ENCODE peak calls at places on chromosome 2, in eight cellular contexts. One of them, this sample, is unnamed.

GRCh38 chr2:9244985-9245544 is 38.5 kb downstream of the ASAP2 start:
- DNase-seq in smooth muscle cell of the brain vasculature: no peak
- DNase-seq in COR-L47: no peak
- DNase-seq in astrocyte of the spinal cord: no peak
- DNase-seq in cardiac fibroblast: no peak
- DNase-seq in EH: no peak
- DNase-seq in NCI-H1092 treated with DMSO at 0.1 percent for 48 hours: no peak
- DNase-seq in T-helper 17 cell: no peak
- DNase-seq in this sample: no peak

GRCh38 chr2:3200420-3200939 is 177.1 kb downstream of the EIPR1 start:
- DNase-seq in smooth muscle cell of the brain vasculature: no peak
- DNase-seq in COR-L47: no peak
- DNase-seq in astrocyte of the spinal cord: peak; percentile 51
- DNase-seq in cardiac fibroblast: no peak
- DNase-seq in EH: peak; percentile 66
- DNase-seq in NCI-H1092 treated with DMSO at 0.1 percent for 48 hours: no peak
- DNase-seq in T-helper 17 cell: no peak
- DNase-seq in this sample: no peak

GRCh38 chr2:124476291-124476690 is 451.2 kb downstream of the CNTNAP5 start:
- DNase-seq in smooth muscle cell of the brain vasculature: no peak
- DNase-seq in COR-L47: no peak
- DNase-seq in astrocyte of the spinal cord: peak; percentile 0
- DNase-seq in cardiac fibroblast: peak; percentile 55
- DNase-seq in EH: peak; percentile 10
- DNase-seq in NCI-H1092 treated with DMSO at 0.1 percent for 48 hours: no peak
- DNase-seq in T-helper 17 cell: no peak
- DNase-seq in this sample: no peak

GRCh38 chr2:112881217-112882000 is 29.6 kb upstream of the IL37 start:
- DNase-seq in smooth muscle cell of the brain vasculature: peak; percentile 32
- DNase-seq in COR-L47: no peak
- DNase-seq in astrocyte of the spinal cord: peak; percentile 79
- DNase-seq in cardiac fibroblast: peak; percentile 96
- DNase-seq in EH: peak; percentile 97
- DNase-seq in NCI-H1092 treated with DMSO at 0.1 percent for 48 hours: no peak
- DNase-seq in T-helper 17 cell: no peak
- DNase-seq in this sample: no peak

GRCh38 chr2:125730921-125731320 is 925.0 kb upstream of the GYPC start:
- DNase-seq in smooth muscle cell of the brain vasculature: no peak
- DNase-seq in COR-L47: no peak
- DNase-seq in astrocyte of the spinal cord: no peak
- DNase-seq in cardiac fibroblast: no peak
- DNase-seq in EH: no peak
- DNase-seq in NCI-H1092 treated with DMSO at 0.1 percent for 48 hours: no peak
- DNase-seq in T-helper 17 cell: no peak
- DNase-seq in this sample: no peak

GRCh38 chr2:189192766-189193165 is 13.2 kb upstream of the COL5A2 start:
- DNase-seq in smooth muscle cell of the brain vasculature: no peak
- DNase-seq in COR-L47: no peak
- DNase-seq in astrocyte of the spinal cord: no peak
- DNase-seq in cardiac fibroblast: no peak
- DNase-seq in EH: no peak
- DNase-seq in NCI-H1092 treated with DMSO at 0.1 percent for 48 hours: no peak
- DNase-seq in T-helper 17 cell: no peak
- DNase-seq in this sample: no peak

GRCh38 chr2:66024396-66024795 is 410.5 kb upstream of the MEIS1 start:
- DNase-seq in smooth muscle cell of the brain vasculature: no peak
- DNase-seq in COR-L47: no peak
- DNase-seq in astrocyte of the spinal cord: no peak
- DNase-seq in cardiac fibroblast: no peak
- DNase-seq in EH: no peak
- DNase-seq in NCI-H1092 treated with DMSO at 0.1 percent for 48 hours: no peak
- DNase-seq in T-helper 17 cell: no peak
- DNase-seq in this sample: no peak

GRCh38 chr2:72220170-72220569 is 72.5 kb upstream of the CYP26B1 start:
- DNase-seq in smooth muscle cell of the brain vasculature: no peak
- DNase-seq in COR-L47: no peak
- DNase-seq in astrocyte of the spinal cord: no peak
- DNase-seq in cardiac fibroblast: no peak
- DNase-seq in EH: peak; percentile 27
- DNase-seq in NCI-H1092 treated with DMSO at 0.1 percent for 48 hours: no peak
- DNase-seq in T-helper 17 cell: no peak
- DNase-seq in this sample: no peak

GRCh38 chr2:177668617-177669016 is 276.0 kb downstream of the AGPS start:
- DNase-seq in smooth muscle cell of the brain vasculature: no peak
- DNase-seq in COR-L47: no peak
- DNase-seq in astrocyte of the spinal cord: no peak
- DNase-seq in cardiac fibroblast: no peak
- DNase-seq in EH: no peak
- DNase-seq in NCI-H1092 treated with DMSO at 0.1 percent for 48 hours: no peak
- DNase-seq in T-helper 17 cell: no peak
- DNase-seq in this sample: no peak

GRCh38 chr2:148903294-148903693 is 28.3 kb downstream of the KIF5C start:
- DNase-seq in smooth muscle cell of the brain vasculature: no peak
- DNase-seq in COR-L47: no peak
- DNase-seq in astrocyte of the spinal cord: no peak
- DNase-seq in cardiac fibroblast: no peak
- DNase-seq in EH: no peak
- DNase-seq in NCI-H1092 treated with DMSO at 0.1 percent for 48 hours: no peak
- DNase-seq in T-helper 17 cell: no peak
- DNase-seq in this sample: no peak